ENCODE peak calls at places on chromosomes 11 and 22, in ten cellular contexts. One of them, this sample, is unnamed.
A peak's percentile ranks its signal among the peaks of the same experiment; 100 is the strongest.

GRCh38 chr11:103845331-103845730 is 191.1 kb upstream of the DDI1 start:
- DNase-seq in fibroblast of lung: peak; percentile 57
- DNase-seq in left ventricle myocardium inferior: no peak
- DNase-seq in GM12878: no peak
- DNase-seq in astrocyte of the cerebellum: no peak
- DNase-seq in RWPE2: no peak
- DNase-seq in pancreas: no peak
- DNase-seq in endothelial cell: no peak
- DNase-seq in transverse colon: no peak
- DNase-seq in PC-3: no peak
- DNase-seq in this sample: no peak

GRCh38 chr11:6474806-6475500 is 1.2 kb upstream of the TRIM3 start:
- DNase-seq in transverse colon: no peak
- DNase-seq in fibroblast of lung: no peak
- DNase-seq in RWPE2: no peak
- DNase-seq in pancreas: no peak
- DNase-seq in PC-3: no peak
- DNase-seq in GM12878: no peak
- DNase-seq in astrocyte of the cerebellum: no peak
- DNase-seq in endothelial cell: no peak
- DNase-seq in left ventricle myocardium inferior: no peak
- DNase-seq in this sample: no peak

GRCh38 chr22:50309601-50309991 is 2.1 kb upstream of the PLXNB2 start:
- DNase-seq in GM12878: no peak
- DNase-seq in left ventricle myocardium inferior: no peak
- DNase-seq in RWPE2: no peak
- DNase-seq in pancreas: no peak
- DNase-seq in fibroblast of lung: no peak
- DNase-seq in transverse colon: no peak
- DNase-seq in PC-3: no peak
- DNase-seq in endothelial cell: no peak
- DNase-seq in astrocyte of the cerebellum: no peak
- DNase-seq in this sample: no peak

GRCh38 chr22:47043835-47044721 is 281.6 kb downstream of the TBC1D22A start:
- DNase-seq in GM12878: no peak
- DNase-seq in PC-3: no peak
- DNase-seq in fibroblast of lung: peak; percentile 71
- DNase-seq in left ventricle myocardium inferior: no peak
- DNase-seq in pancreas: peak; percentile 84
- DNase-seq in astrocyte of the cerebellum: no peak
- DNase-seq in endothelial cell: no peak
- DNase-seq in transverse colon: peak; percentile 74
- DNase-seq in RWPE2: peak; percentile 61
- DNase-seq in this sample: peak; percentile 90

GRCh38 chr11:67699521-67699920 is 25.1 kb upstream of the ALDH3B2 start:
- DNase-seq in transverse colon: no peak
- DNase-seq in GM12878: no peak
- DNase-seq in left ventricle myocardium inferior: no peak
- DNase-seq in fibroblast of lung: peak; percentile 43
- DNase-seq in RWPE2: no peak
- DNase-seq in PC-3: peak; percentile 89
- DNase-seq in pancreas: no peak
- DNase-seq in endothelial cell: no peak
- DNase-seq in astrocyte of the cerebellum: no peak
- DNase-seq in this sample: no peak

GRCh38 chr11:2837096-2837601 is 48.4 kb downstream of the CDKN1C start:
- DNase-seq in endothelial cell: peak; percentile 46
- DNase-seq in transverse colon: peak; percentile 68
- DNase-seq in fibroblast of lung: no peak
- DNase-seq in RWPE2: no peak
- DNase-seq in left ventricle myocardium inferior: peak; percentile 73
- DNase-seq in PC-3: peak; percentile 9
- DNase-seq in astrocyte of the cerebellum: no peak
- DNase-seq in GM12878: no peak
- DNase-seq in pancreas: peak; percentile 33
- DNase-seq in this sample: no peak

GRCh38 chr11:85628771-85629341 is 463 bp downstream of the TMEM126B start:
- DNase-seq in left ventricle myocardium inferior: no peak
- DNase-seq in PC-3: no peak
- DNase-seq in transverse colon: no peak
- DNase-seq in endothelial cell: no peak
- DNase-seq in RWPE2: no peak
- DNase-seq in GM12878: no peak
- DNase-seq in fibroblast of lung: peak; percentile 10
- DNase-seq in pancreas: no peak
- DNase-seq in astrocyte of the cerebellum: no peak
- DNase-seq in this sample: no peak

GRCh38 chr22:46547883-46548244 is 10.4 kb upstream of the CELSR1 start:
- DNase-seq in GM12878: no peak
- DNase-seq in endothelial cell: no peak
- DNase-seq in left ventricle myocardium inferior: peak; percentile 79
- DNase-seq in fibroblast of lung: peak; percentile 90
- DNase-seq in PC-3: peak; percentile 32
- DNase-seq in astrocyte of the cerebellum: no peak
- DNase-seq in RWPE2: peak; percentile 60
- DNase-seq in pancreas: no peak
- DNase-seq in transverse colon: peak; percentile 51
- DNase-seq in this sample: peak; percentile 37

GRCh38 chr22:36528795-36529718 is at the start of gene EIF3D:
- DNase-seq in transverse colon: peak; percentile 99
- DNase-seq in PC-3: peak; percentile 98
- DNase-seq in endothelial cell: peak; percentile 97
- DNase-seq in astrocyte of the cerebellum: peak; percentile 99
- DNase-seq in fibroblast of lung: peak; percentile 100
- DNase-seq in pancreas: peak; percentile 99
- DNase-seq in left ventricle myocardium inferior: peak; percentile 98
- DNase-seq in GM12878: peak; percentile 99
- DNase-seq in RWPE2: peak; percentile 99
- DNase-seq in this sample: peak; percentile 98

DNA sequence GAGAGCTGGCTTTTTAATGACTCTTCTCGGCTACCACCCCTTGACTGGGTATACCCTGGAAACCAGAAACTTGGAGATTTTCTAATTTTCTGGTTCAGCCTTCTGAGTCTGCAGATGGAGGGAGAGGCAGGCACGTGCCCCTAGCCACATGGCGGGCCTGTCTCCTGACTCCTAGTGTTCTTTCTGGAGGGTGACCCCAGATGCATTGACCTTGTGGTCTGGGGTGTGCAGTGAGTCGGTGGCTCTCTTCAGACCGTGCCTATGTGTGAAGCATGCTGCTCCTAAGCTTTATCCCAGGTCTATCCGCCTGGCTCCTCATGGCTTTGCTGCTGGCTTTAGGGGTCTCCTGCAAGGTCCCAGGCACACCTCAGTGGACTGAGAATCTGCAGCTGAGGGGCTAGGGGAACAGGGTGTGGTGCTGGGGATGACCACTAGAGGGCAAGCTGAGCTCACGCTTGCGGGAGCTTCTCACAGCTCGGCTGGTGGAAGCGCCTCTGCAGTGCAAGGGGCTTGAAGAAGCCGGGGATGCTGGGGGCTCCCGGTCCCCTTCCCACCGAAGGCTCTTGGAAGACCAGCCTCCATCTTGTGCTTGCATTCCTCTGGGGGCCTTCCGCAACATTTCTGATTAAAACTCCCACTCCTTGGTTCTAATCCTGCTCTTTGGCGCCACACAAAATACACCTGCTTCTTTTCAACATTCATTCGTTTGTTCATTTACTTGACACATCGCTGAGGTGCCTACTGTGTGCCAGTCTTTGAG is 51.8 kb downstream of the OTOG start:
- DNase-seq in endothelial cell: peak; percentile 90
- DNase-seq in transverse colon: peak; percentile 67
- DNase-seq in left ventricle myocardium inferior: peak; percentile 65
- DNase-seq in GM12878: peak; percentile 1
- DNase-seq in astrocyte of the cerebellum: peak; percentile 31
- DNase-seq in PC-3: peak; percentile 78
- DNase-seq in RWPE2: peak; percentile 62
- DNase-seq in fibroblast of lung: peak; percentile 44
- DNase-seq in pancreas: peak; percentile 72
- DNase-seq in this sample: peak; percentile 64
- TF ChIP-seq CTCF in endothelial cell: peak; percentile 94
- TF ChIP-seq CTCF in transverse colon: peak; percentile 76
- TF ChIP-seq CTCF in left ventricle myocardium inferior: peak; percentile 92
- TF ChIP-seq CTCF in GM12878: peak; percentile 98
- TF ChIP-seq CTCF in astrocyte of the cerebellum: peak; percentile 96
- TF ChIP-seq CTCF in PC-3: peak; percentile 90
- TF ChIP-seq CTCF in RWPE2: peak; percentile 87
- TF ChIP-seq CTCF in fibroblast of lung: peak; percentile 93
- TF ChIP-seq CTCF in pancreas: peak; percentile 85
- TF ChIP-seq CTCF in this sample: peak; percentile 91

GRCh38 chr11:117492578-117493251 is 165.1 kb downstream of the CEP164 start:
- DNase-seq in pancreas: no peak
- DNase-seq in fibroblast of lung: no peak
- DNase-seq in left ventricle myocardium inferior: no peak
- DNase-seq in PC-3: no peak
- DNase-seq in GM12878: no peak
- DNase-seq in astrocyte of the cerebellum: no peak
- DNase-seq in endothelial cell: peak; percentile 47
- DNase-seq in RWPE2: no peak
- DNase-seq in transverse colon: no peak
- DNase-seq in this sample: no peak
- TF ChIP-seq CTCF in pancreas: no peak
- TF ChIP-seq CTCF in fibroblast of lung: no peak
- TF ChIP-seq CTCF in left ventricle myocardium inferior: no peak
- TF ChIP-seq CTCF in PC-3: no peak
- TF ChIP-seq CTCF in GM12878: no peak
- TF ChIP-seq CTCF in astrocyte of the cerebellum: no peak
- TF ChIP-seq CTCF in endothelial cell: no peak
- TF ChIP-seq CTCF in RWPE2: no peak
- TF ChIP-seq CTCF in transverse colon: no peak
- TF ChIP-seq CTCF in this sample: no peak

DNA sequence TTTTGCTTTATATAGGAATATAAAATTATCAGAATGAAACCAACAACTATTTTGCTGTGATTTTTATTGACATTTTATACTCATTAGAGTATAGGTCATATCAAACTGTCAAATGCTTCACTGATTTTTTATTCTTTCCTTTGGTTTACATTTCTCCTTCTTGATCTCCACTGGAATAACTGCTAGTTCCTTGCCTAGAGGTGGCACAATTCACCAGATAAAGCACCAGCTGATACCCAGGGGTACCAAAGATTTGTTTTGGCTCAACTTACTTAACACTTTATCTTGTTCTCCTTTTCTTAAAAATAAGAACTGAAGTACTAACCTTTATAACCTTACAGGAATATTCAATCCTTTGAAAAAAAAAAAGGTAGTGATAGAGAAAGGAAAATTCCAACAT is 725.1 kb upstream of the CHORDC1 start:
- DNase-seq in PC-3: no peak
- DNase-seq in left ventricle myocardium inferior: no peak
- DNase-seq in fibroblast of lung: no peak
- DNase-seq in transverse colon: no peak
- DNase-seq in pancreas: no peak
- DNase-seq in endothelial cell: no peak
- DNase-seq in GM12878: no peak
- DNase-seq in astrocyte of the cerebellum: no peak
- DNase-seq in RWPE2: no peak
- DNase-seq in this sample: no peak
- TF ChIP-seq CTCF in PC-3: peak; percentile 35
- TF ChIP-seq CTCF in left ventricle myocardium inferior: peak; percentile 36
- TF ChIP-seq CTCF in fibroblast of lung: no peak
- TF ChIP-seq CTCF in transverse colon: no peak
- TF ChIP-seq CTCF in pancreas: no peak
- TF ChIP-seq CTCF in endothelial cell: no peak
- TF ChIP-seq CTCF in GM12878: no peak
- TF ChIP-seq CTCF in astrocyte of the cerebellum: no peak
- TF ChIP-seq CTCF in RWPE2: peak; percentile 9
- TF ChIP-seq CTCF in this sample: peak; percentile 76

GRCh38 chr11:19187101-19187500 is 14.7 kb downstream of the CSRP3 start:
- DNase-seq in endothelial cell: no peak
- DNase-seq in RWPE2: no peak
- DNase-seq in astrocyte of the cerebellum: no peak
- DNase-seq in GM12878: no peak
- DNase-seq in fibroblast of lung: peak; percentile 41
- DNase-seq in pancreas: no peak
- DNase-seq in left ventricle myocardium inferior: no peak
- DNase-seq in PC-3: no peak
- DNase-seq in transverse colon: no peak
- DNase-seq in this sample: no peak

GRCh38 chr11:19185036-19185435 is 16.7 kb downstream of the CSRP3 start:
- DNase-seq in left ventricle myocardium inferior: no peak
- DNase-seq in astrocyte of the cerebellum: no peak
- DNase-seq in endothelial cell: no peak
- DNase-seq in pancreas: no peak
- DNase-seq in RWPE2: no peak
- DNase-seq in transverse colon: no peak
- DNase-seq in fibroblast of lung: no peak
- DNase-seq in GM12878: no peak
- DNase-seq in PC-3: no peak
- DNase-seq in this sample: no peak

GRCh38 chr11:19181673-19182261 is 20.0 kb downstream of the CSRP3 start:
- DNase-seq in fibroblast of lung: no peak
- DNase-seq in PC-3: no peak
- DNase-seq in GM12878: no peak
- DNase-seq in RWPE2: no peak
- DNase-seq in left ventricle myocardium inferior: no peak
- DNase-seq in pancreas: no peak
- DNase-seq in transverse colon: no peak
- DNase-seq in astrocyte of the cerebellum: no peak
- DNase-seq in endothelial cell: no peak
- DNase-seq in this sample: no peak

GRCh38 chr11:19185516-19186052 is 16.2 kb downstream of the CSRP3 start:
- DNase-seq in RWPE2: no peak
- DNase-seq in GM12878: no peak
- DNase-seq in transverse colon: no peak
- DNase-seq in pancreas: no peak
- DNase-seq in endothelial cell: no peak
- DNase-seq in PC-3: no peak
- DNase-seq in fibroblast of lung: no peak
- DNase-seq in left ventricle myocardium inferior: no peak
- DNase-seq in astrocyte of the cerebellum: no peak
- DNase-seq in this sample: no peak

GRCh38 chr11:19183641-19184040 is 18.1 kb downstream of the CSRP3 start:
- DNase-seq in transverse colon: no peak
- DNase-seq in PC-3: no peak
- DNase-seq in pancreas: no peak
- DNase-seq in endothelial cell: no peak
- DNase-seq in astrocyte of the cerebellum: no peak
- DNase-seq in GM12878: no peak
- DNase-seq in RWPE2: no peak
- DNase-seq in left ventricle myocardium inferior: no peak
- DNase-seq in fibroblast of lung: no peak
- DNase-seq in this sample: no peak
- TF ChIP-seq CTCF in transverse colon: no peak
- TF ChIP-seq CTCF in PC-3: no peak
- TF ChIP-seq CTCF in pancreas: no peak
- TF ChIP-seq CTCF in endothelial cell: no peak
- TF ChIP-seq CTCF in astrocyte of the cerebellum: no peak
- TF ChIP-seq CTCF in GM12878: no peak
- TF ChIP-seq CTCF in RWPE2: no peak
- TF ChIP-seq CTCF in left ventricle myocardium inferior: no peak
- TF ChIP-seq CTCF in fibroblast of lung: no peak
- TF ChIP-seq CTCF in this sample: no peak